ENCODE peak calls at places on chromosomes 2 and 18, in six cellular contexts. F is HCT116, Q is aorta, A is tibial artery, V is body of pancreas, R is left lung. C is an unnamed sample. For H3K36me3 and H3K4me1, the result is how much of the 10 kb centered on the place peaks cover.

GRCh38 chr2:18777250-18777812 is 188.0 kb upstream of the NT5C1B start:
- DNase-seq in F (no peak), A (no peak), V (no peak), R (no peak), Q (no peak), C (no peak)

GRCh38 chr18:71045331-71046065 is 756.7 kb downstream of the SOCS6 start:
- DNase-seq in V (no peak), A (no peak), F (no peak), R (no peak), Q (no peak), C (no peak)

GRCh38 chr2:82790277-82791021 is 1668.6 kb downstream of the SUCLG1 start:
- DNase-seq in F (no peak), Q (no peak), R (no peak), A (no peak), V (no peak), C (no peak)

GRCh38 chr2:231701456-231702373 is 6.6 kb upstream of the PTMA start:
- DNase-seq in V (peak), Q (peak), R (peak), F (no peak), A (no peak), C (peak)

GRCh38 chr2:45935791-45936622 is 284.5 kb downstream of the PRKCE start:
- DNase-seq in V (peak), A (peak), Q (peak), R (peak), F (peak), C (peak)

GRCh38 chr2:193793914-193794313 is 1599.2 kb upstream of the TMEFF2 start:
- DNase-seq in V (no peak), F (no peak), A (no peak), R (no peak), Q (no peak), C (no peak)

GRCh38 chr18:37668971-37669747 is 103.6 kb upstream of the CELF4 start:
- DNase-seq in A (no peak), Q (no peak), F (no peak), R (no peak), V (no peak), C (no peak)

GRCh38 chr2:190950566-190950991 is 63.4 kb downstream of the STAT1 start:
- DNase-seq in A (no peak), R (no peak), F (no peak), V (no peak), Q (no peak), C (no peak)

GRCh38 chr2:239272626-239273025 is 128.2 kb downstream of the HDAC4 start:
- DNase-seq in Q (no peak), F (no peak), R (no peak), V (peak), A (no peak), C (no peak)

GRCh38 chr2:135819211-135819610 is 17.8 kb downstream of the LCT start:
- DNase-seq in A (no peak), F (peak), Q (no peak), V (no peak), R (no peak), C (no peak)

GRCh38 chr18:74299746-74300145 is 8.0 kb upstream of the CYB5A start:
- DNase-seq in Q (no peak), F (no peak), A (no peak), V (no peak), R (no peak), C (no peak)

GRCh38 chr2:217203086-217203485 is 343.2 kb upstream of the TNP1 start:
- DNase-seq in R (no peak), Q (no peak), V (no peak), F (no peak), A (no peak), C (no peak)

GRCh38 chr2:241924069-241924908 is 54.8 kb downstream of the RTP5 start:
- DNase-seq in A (no peak), Q (no peak), R (no peak), F (no peak), V (no peak), C (no peak)

GRCh38 chr2:118881490-118882129 is 34.2 kb upstream of the EN1 start:
- DNase-seq in F (peak), Q (peak), A (no peak), R (no peak), V (peak), C (peak)

DNA sequence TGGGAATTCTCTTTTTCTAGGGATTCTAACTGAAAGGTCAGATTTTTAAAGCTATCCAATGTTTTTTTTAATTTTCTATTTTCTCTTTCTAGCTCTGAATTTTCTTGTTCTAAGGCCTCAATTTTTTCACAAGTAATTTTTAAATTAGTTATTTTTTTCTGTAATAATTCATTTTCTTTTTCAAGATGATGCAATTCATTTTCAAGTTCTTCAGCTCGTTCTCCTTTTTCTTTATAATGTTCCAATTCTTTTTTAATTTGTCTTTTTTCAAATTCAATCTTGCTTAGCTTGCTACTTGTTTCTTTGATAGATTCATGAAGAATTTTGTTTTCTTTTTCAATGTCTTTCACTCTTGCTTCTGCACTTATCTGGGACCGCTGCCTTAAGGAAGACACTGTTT is 65.7 kb upstream of the MTIF2 start:
- DNase-seq in R (no peak), V (no peak), F (no peak), A (no peak), Q (no peak), C (no peak)
- H3K36me3 ChIP-seq in R (under half), V (under half), F (under half), A (under half), Q (under half), C (under half)

GRCh38 chr2:43218221-43218549 is 8.2 kb downstream of the ZFP36L2 start:
- DNase-seq in F (no peak), V (no peak), A (no peak), Q (no peak), R (no peak), C (no peak)
- H3K4me1 ChIP-seq in F (half or more), V (half or more), A (half or more), Q (under half), R (under half), C (half or more)

GRCh38 chr2:109436635-109437225 is 177.0 kb downstream of the SEPTIN10 start:
- DNase-seq in A (peak), V (no peak), Q (peak), R (no peak), F (no peak), C (peak)
- H3K27ac ChIP-seq in A (peak), V (no peak), Q (peak), R (no peak), F (no peak), C (no peak)

DNA sequence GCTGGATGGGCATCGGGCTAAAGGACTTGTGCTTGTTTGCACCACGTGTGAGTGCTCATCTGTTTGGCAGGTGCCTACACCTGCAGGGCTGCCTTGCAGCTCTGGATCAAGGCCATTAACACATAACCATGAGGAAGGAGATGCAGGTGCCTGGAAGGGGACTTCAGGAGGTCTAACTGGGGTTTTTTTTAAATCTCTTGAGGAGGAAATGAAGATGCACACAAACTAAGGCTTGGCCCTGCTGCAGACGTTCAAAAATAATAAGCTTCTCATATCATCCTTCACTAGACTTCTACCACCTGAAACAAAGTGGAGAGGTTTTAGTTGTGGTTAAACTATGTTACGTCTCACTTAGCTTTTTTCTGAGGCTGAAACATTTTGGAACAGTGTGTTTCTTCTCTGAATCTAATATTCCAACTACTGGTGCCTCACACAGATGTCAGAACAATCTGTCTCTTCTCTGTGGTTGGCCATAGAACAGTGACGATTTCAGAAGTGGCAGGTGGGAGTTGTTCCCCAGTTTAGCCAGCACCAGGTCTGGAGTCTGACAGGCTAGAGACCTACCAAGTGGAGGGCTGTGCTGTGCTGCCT is 36.5 kb downstream of the BCL2L11 start:
- DNase-seq in A (no peak), R (no peak), F (no peak), V (no peak), Q (no peak), C (no peak)
- H3K36me3 ChIP-seq in A (under half), R (half or more), F (under half), V (under half), Q (under half), C (under half)